ENCODE peak calls at places on chromosomes 6 and 20, in eight cellular contexts. One of them, this sample, is unnamed.

GRCh38 chr6:25267662-25268061 is 11.5 kb upstream of the CARMIL1 start:
- DNase-seq in neural progenitor cell: no peak
- DNase-seq in PC-9: no peak
- DNase-seq in ascending aorta: no peak
- DNase-seq in astrocyte of the cerebellum: no peak
- DNase-seq in cardiac muscle cell: no peak
- DNase-seq in adrenal gland: no peak
- DNase-seq in MM.1S: no peak
- DNase-seq in this sample: no peak

GRCh38 chr20:45918182-45918737 is 6.3 kb upstream of the PLTP start:
- DNase-seq in ascending aorta: no peak
- DNase-seq in adrenal gland: no peak
- DNase-seq in astrocyte of the cerebellum: no peak
- DNase-seq in cardiac muscle cell: peak
- DNase-seq in PC-9: no peak
- DNase-seq in neural progenitor cell: no peak
- DNase-seq in MM.1S: no peak
- DNase-seq in this sample: peak

GRCh38 chr20:19285424-19285823 is 73.0 kb downstream of the SLC24A3 start:
- DNase-seq in cardiac muscle cell: no peak
- DNase-seq in adrenal gland: no peak
- DNase-seq in astrocyte of the cerebellum: no peak
- DNase-seq in PC-9: no peak
- DNase-seq in MM.1S: no peak
- DNase-seq in neural progenitor cell: no peak
- DNase-seq in ascending aorta: no peak
- DNase-seq in this sample: no peak

GRCh38 chr6:169253341-169253740 is 305 bp downstream of the THBS2 start:
- DNase-seq in ascending aorta: no peak
- DNase-seq in PC-9: no peak
- DNase-seq in neural progenitor cell: no peak
- DNase-seq in cardiac muscle cell: peak
- DNase-seq in adrenal gland: no peak
- DNase-seq in MM.1S: no peak
- DNase-seq in astrocyte of the cerebellum: no peak
- DNase-seq in this sample: no peak

GRCh38 chr6:44725070-44725469 is 337.6 kb downstream of the CDC5L start:
- DNase-seq in cardiac muscle cell: no peak
- DNase-seq in PC-9: no peak
- DNase-seq in adrenal gland: no peak
- DNase-seq in astrocyte of the cerebellum: no peak
- DNase-seq in neural progenitor cell: no peak
- DNase-seq in MM.1S: no peak
- DNase-seq in ascending aorta: peak
- DNase-seq in this sample: peak

GRCh38 chr6:71499667-71500066 is 211.1 kb downstream of the OGFRL1 start:
- DNase-seq in adrenal gland: no peak
- DNase-seq in MM.1S: no peak
- DNase-seq in neural progenitor cell: no peak
- DNase-seq in PC-9: no peak
- DNase-seq in cardiac muscle cell: no peak
- DNase-seq in ascending aorta: no peak
- DNase-seq in astrocyte of the cerebellum: no peak
- DNase-seq in this sample: no peak

GRCh38 chr20:8542115-8542486 is 410.0 kb downstream of the PLCB1 start:
- DNase-seq in PC-9: no peak
- DNase-seq in ascending aorta: no peak
- DNase-seq in MM.1S: no peak
- DNase-seq in astrocyte of the cerebellum: no peak
- DNase-seq in neural progenitor cell: no peak
- DNase-seq in cardiac muscle cell: no peak
- DNase-seq in adrenal gland: no peak
- DNase-seq in this sample: no peak

GRCh38 chr20:46400828-46401477 is 5.5 kb downstream of the ELMO2 start:
- DNase-seq in neural progenitor cell: peak
- DNase-seq in adrenal gland: no peak
- DNase-seq in PC-9: no peak
- DNase-seq in ascending aorta: no peak
- DNase-seq in cardiac muscle cell: peak
- DNase-seq in astrocyte of the cerebellum: no peak
- DNase-seq in MM.1S: no peak
- DNase-seq in this sample: peak

GRCh38 chr6:63573899-63574553 is 1.7 kb downstream of the LOC128125822 start:
- DNase-seq in adrenal gland: peak
- DNase-seq in cardiac muscle cell: peak
- DNase-seq in ascending aorta: peak
- DNase-seq in MM.1S: peak
- DNase-seq in neural progenitor cell: peak
- DNase-seq in astrocyte of the cerebellum: no peak
- DNase-seq in PC-9: peak
- DNase-seq in this sample: peak

GRCh38 chr6:163404825-163405265 is 9.7 kb upstream of the QKI start:
- DNase-seq in ascending aorta: peak
- DNase-seq in astrocyte of the cerebellum: no peak
- DNase-seq in PC-9: no peak
- DNase-seq in neural progenitor cell: peak
- DNase-seq in adrenal gland: peak
- DNase-seq in MM.1S: no peak
- DNase-seq in cardiac muscle cell: peak
- DNase-seq in this sample: peak

GRCh38 chr6:15905488-15906392 is 223.1 kb upstream of the MYLIP start:
- DNase-seq in astrocyte of the cerebellum: no peak
- DNase-seq in neural progenitor cell: no peak
- DNase-seq in adrenal gland: no peak
- DNase-seq in ascending aorta: no peak
- DNase-seq in MM.1S: no peak
- DNase-seq in PC-9: no peak
- DNase-seq in cardiac muscle cell: peak
- DNase-seq in this sample: no peak

GRCh38 chr20:6265204-6265904 is 142.5 kb upstream of the FERMT1 start:
- DNase-seq in neural progenitor cell: peak
- DNase-seq in cardiac muscle cell: peak
- DNase-seq in ascending aorta: no peak
- DNase-seq in PC-9: no peak
- DNase-seq in astrocyte of the cerebellum: peak
- DNase-seq in MM.1S: peak
- DNase-seq in adrenal gland: peak
- DNase-seq in this sample: peak

GRCh38 chr6:47714802-47715201 is 16.4 kb downstream of the ADGRF4 start:
- DNase-seq in MM.1S: no peak
- DNase-seq in neural progenitor cell: no peak
- DNase-seq in cardiac muscle cell: peak
- DNase-seq in ascending aorta: no peak
- DNase-seq in PC-9: no peak
- DNase-seq in astrocyte of the cerebellum: no peak
- DNase-seq in adrenal gland: no peak
- DNase-seq in this sample: no peak

GRCh38 chr6:160534050-160534696 is 129.9 kb downstream of the LPA start:
- DNase-seq in neural progenitor cell: peak
- DNase-seq in cardiac muscle cell: peak
- DNase-seq in adrenal gland: peak
- DNase-seq in MM.1S: peak
- DNase-seq in astrocyte of the cerebellum: peak
- DNase-seq in ascending aorta: peak
- DNase-seq in PC-9: no peak
- DNase-seq in this sample: peak
- TF ChIP-seq CTCF in neural progenitor cell: peak
- TF ChIP-seq CTCF in cardiac muscle cell: peak
- TF ChIP-seq CTCF in adrenal gland: peak
- TF ChIP-seq CTCF in MM.1S: peak
- TF ChIP-seq CTCF in astrocyte of the cerebellum: peak
- TF ChIP-seq CTCF in ascending aorta: peak
- TF ChIP-seq CTCF in PC-9: peak
- TF ChIP-seq CTCF in this sample: peak

DNA sequence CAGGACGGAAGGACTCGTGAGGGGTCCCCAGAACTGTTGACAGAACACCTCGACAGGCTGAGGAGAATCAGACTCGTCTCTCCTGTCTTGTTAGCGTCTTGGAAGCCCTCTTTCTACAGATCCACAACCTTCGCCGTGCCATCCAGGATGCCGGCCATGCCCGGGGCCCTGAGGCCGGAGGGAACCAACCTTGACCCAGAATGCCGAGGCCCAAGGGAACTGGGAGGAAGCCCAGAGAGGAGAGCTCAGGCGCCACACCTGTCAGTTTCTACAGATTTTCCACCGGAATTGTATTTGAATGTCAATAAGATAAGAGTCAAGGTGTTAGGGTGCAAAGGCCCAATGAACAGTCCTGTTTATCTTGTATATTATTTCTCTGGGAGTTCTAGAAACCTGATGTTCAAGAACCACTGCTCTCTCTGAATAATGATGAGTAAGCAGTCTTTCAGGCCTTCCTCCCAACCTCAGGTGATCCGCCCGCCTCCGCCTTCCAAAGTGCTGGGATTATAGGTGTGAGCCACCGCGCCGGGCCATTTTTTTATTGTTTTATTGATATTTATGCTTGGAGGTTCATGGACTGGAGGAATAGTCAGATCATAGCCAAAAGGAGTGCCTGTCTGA is 804 bp upstream of the ME1 start:
- DNase-seq in neural progenitor cell: no peak
- DNase-seq in astrocyte of the cerebellum: no peak
- DNase-seq in PC-9: peak
- DNase-seq in MM.1S: no peak
- DNase-seq in ascending aorta: no peak
- DNase-seq in adrenal gland: peak
- DNase-seq in cardiac muscle cell: no peak
- DNase-seq in this sample: no peak
- H3K4me3 ChIP-seq in neural progenitor cell: peak
- H3K4me3 ChIP-seq in astrocyte of the cerebellum: peak
- H3K4me3 ChIP-seq in PC-9: peak
- H3K4me3 ChIP-seq in MM.1S: peak
- H3K4me3 ChIP-seq in ascending aorta: peak
- H3K4me3 ChIP-seq in adrenal gland: peak
- H3K4me3 ChIP-seq in cardiac muscle cell: no peak
- H3K4me3 ChIP-seq in this sample: peak

DNA sequence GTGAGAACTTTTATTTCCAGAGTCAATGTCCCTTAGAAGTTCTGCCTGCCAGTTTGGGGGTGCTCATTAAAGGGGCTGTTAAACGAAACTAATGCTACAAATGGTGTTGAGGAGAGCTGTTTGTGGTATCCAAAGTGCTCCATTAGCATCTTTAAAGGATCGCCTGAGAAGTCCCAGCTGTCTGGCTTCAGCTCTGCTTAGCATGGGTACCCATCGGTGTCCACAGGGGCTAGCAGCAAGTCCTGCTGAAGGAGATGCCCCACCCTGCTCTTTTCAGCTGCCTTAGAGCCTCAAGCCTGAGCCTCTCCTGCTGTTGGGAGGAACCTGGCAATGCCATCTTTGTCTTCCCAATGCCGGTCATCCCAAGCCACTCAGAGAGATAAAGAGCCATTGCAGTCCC is 111.1 kb downstream of the FOXO3 start:
- DNase-seq in ascending aorta: no peak
- DNase-seq in PC-9: no peak
- DNase-seq in adrenal gland: no peak
- DNase-seq in cardiac muscle cell: no peak
- DNase-seq in neural progenitor cell: no peak
- DNase-seq in astrocyte of the cerebellum: no peak
- DNase-seq in MM.1S: no peak
- DNase-seq in this sample: no peak
- TF ChIP-seq CTCF in ascending aorta: no peak
- TF ChIP-seq CTCF in PC-9: no peak
- TF ChIP-seq CTCF in adrenal gland: no peak
- TF ChIP-seq CTCF in cardiac muscle cell: no peak
- TF ChIP-seq CTCF in neural progenitor cell: no peak
- TF ChIP-seq CTCF in astrocyte of the cerebellum: no peak
- TF ChIP-seq CTCF in MM.1S: no peak
- TF ChIP-seq CTCF in this sample: no peak

DNA sequence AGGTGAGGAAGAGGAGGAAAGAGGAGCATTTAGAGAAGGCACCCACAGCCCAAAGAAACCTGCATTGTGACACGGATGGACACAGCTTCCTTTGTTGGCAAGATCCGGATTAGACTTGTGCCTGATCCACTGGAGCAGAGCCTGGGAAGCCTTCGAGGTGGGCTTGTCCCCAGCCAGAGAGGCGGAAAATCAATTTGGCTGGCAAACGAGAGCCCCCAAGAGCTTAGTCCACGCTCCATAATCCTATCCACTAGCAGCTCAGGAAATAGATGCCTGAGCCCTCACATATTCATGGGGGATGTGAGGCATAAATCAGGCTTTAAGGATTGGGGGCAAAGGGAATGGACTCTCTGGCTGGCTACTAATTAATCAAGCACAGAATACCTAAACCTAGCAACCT is 138.0 kb downstream of the PKHD1 start:
- DNase-seq in neural progenitor cell: peak
- DNase-seq in ascending aorta: no peak
- DNase-seq in PC-9: no peak
- DNase-seq in cardiac muscle cell: no peak
- DNase-seq in adrenal gland: no peak
- DNase-seq in astrocyte of the cerebellum: no peak
- DNase-seq in MM.1S: no peak
- DNase-seq in this sample: no peak
- H3K4me3 ChIP-seq in neural progenitor cell: no peak
- H3K4me3 ChIP-seq in ascending aorta: no peak
- H3K4me3 ChIP-seq in PC-9: no peak
- H3K4me3 ChIP-seq in cardiac muscle cell: no peak
- H3K4me3 ChIP-seq in adrenal gland: no peak
- H3K4me3 ChIP-seq in astrocyte of the cerebellum: no peak
- H3K4me3 ChIP-seq in MM.1S: no peak
- H3K4me3 ChIP-seq in this sample: no peak

GRCh38 chr6:91337967-91338366 is 751.1 kb upstream of the MAP3K7 start:
- DNase-seq in MM.1S: no peak
- DNase-seq in PC-9: no peak
- DNase-seq in ascending aorta: no peak
- DNase-seq in neural progenitor cell: no peak
- DNase-seq in cardiac muscle cell: no peak
- DNase-seq in astrocyte of the cerebellum: no peak
- DNase-seq in adrenal gland: no peak
- DNase-seq in this sample: no peak
- TF ChIP-seq CTCF in MM.1S: no peak
- TF ChIP-seq CTCF in PC-9: peak
- TF ChIP-seq CTCF in ascending aorta: no peak
- TF ChIP-seq CTCF in neural progenitor cell: peak
- TF ChIP-seq CTCF in cardiac muscle cell: peak
- TF ChIP-seq CTCF in astrocyte of the cerebellum: peak
- TF ChIP-seq CTCF in adrenal gland: no peak
- TF ChIP-seq CTCF in this sample: no peak

DNA sequence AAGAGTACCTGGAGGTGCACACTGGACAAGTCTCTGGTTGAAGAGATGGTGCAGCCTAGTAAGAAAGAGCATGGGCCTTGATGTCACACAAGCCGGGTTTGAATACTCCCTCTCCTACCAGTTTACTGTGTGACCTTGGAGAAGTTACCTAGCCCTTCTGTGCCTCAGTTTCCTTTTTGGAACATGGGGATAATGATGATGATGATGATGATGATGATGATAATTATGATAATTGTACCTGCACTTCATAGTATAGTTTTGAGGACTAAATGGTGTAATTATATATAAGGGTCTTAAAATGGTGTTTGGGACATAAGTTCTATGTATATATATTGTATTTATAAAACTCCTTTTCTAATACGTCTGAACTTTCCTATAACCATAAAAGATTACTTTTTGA is 41.7 kb downstream of the POPDC3 start:
- DNase-seq in MM.1S: no peak
- DNase-seq in PC-9: no peak
- DNase-seq in ascending aorta: no peak
- DNase-seq in neural progenitor cell: no peak
- DNase-seq in adrenal gland: no peak
- DNase-seq in cardiac muscle cell: no peak
- DNase-seq in astrocyte of the cerebellum: no peak
- DNase-seq in this sample: no peak
- H3K4me3 ChIP-seq in MM.1S: no peak
- H3K4me3 ChIP-seq in PC-9: no peak
- H3K4me3 ChIP-seq in ascending aorta: peak
- H3K4me3 ChIP-seq in neural progenitor cell: peak
- H3K4me3 ChIP-seq in adrenal gland: no peak
- H3K4me3 ChIP-seq in cardiac muscle cell: no peak
- H3K4me3 ChIP-seq in astrocyte of the cerebellum: no peak
- H3K4me3 ChIP-seq in this sample: no peak

GRCh38 chr6:85677243-85677956 is 34.7 kb upstream of the SYNCRIP start:
- DNase-seq in cardiac muscle cell: peak
- DNase-seq in neural progenitor cell: no peak
- DNase-seq in adrenal gland: peak
- DNase-seq in PC-9: no peak
- DNase-seq in MM.1S: no peak
- DNase-seq in astrocyte of the cerebellum: peak
- DNase-seq in ascending aorta: no peak
- DNase-seq in this sample: peak
- TF ChIP-seq CTCF in cardiac muscle cell: peak
- TF ChIP-seq CTCF in neural progenitor cell: peak
- TF ChIP-seq CTCF in adrenal gland: peak
- TF ChIP-seq CTCF in PC-9: peak
- TF ChIP-seq CTCF in MM.1S: peak
- TF ChIP-seq CTCF in astrocyte of the cerebellum: peak
- TF ChIP-seq CTCF in ascending aorta: peak
- TF ChIP-seq CTCF in this sample: peak

This sample was measured in AG10803.